ENCODE peak calls at places on chromosomes 4 and X, in nine cellular contexts. One of them, this sample, is unnamed.

GRCh38 chrX:77749695-77750094 is 36.3 kb downstream of the ATRX start:
- DNase-seq in GM20000: no peak
- DNase-seq in fibroblast of lung: peak; percentile 57
- DNase-seq in AG04450: no peak
- DNase-seq in kidney: no peak
- DNase-seq in WTC11: no peak
- DNase-seq in upper lobe of left lung: no peak
- DNase-seq in IMR-90: peak; percentile 82
- DNase-seq in CD4-positive, alpha-beta T cell: no peak
- DNase-seq in this sample: peak; percentile 61

GRCh38 chr4:122588453-122589238 is 32.2 kb downstream of the IL21 start:
- DNase-seq in kidney: no peak
- DNase-seq in WTC11: no peak
- DNase-seq in upper lobe of left lung: no peak
- DNase-seq in GM20000: no peak
- DNase-seq in fibroblast of lung: peak; percentile 51
- DNase-seq in IMR-90: peak; percentile 91
- DNase-seq in CD4-positive, alpha-beta T cell: no peak
- DNase-seq in AG04450: peak; percentile 45
- DNase-seq in this sample: peak; percentile 65

GRCh38 chrX:124518888-124519287 is 172.5 kb downstream of the SH2D1A start:
- DNase-seq in fibroblast of lung: peak; percentile 50
- DNase-seq in WTC11: no peak
- DNase-seq in AG04450: no peak
- DNase-seq in IMR-90: peak; percentile 7
- DNase-seq in CD4-positive, alpha-beta T cell: no peak
- DNase-seq in kidney: no peak
- DNase-seq in upper lobe of left lung: no peak
- DNase-seq in GM20000: no peak
- DNase-seq in this sample: peak; percentile 39

GRCh38 chr4:2792711-2793577 is at the start of gene SH3BP2:
- DNase-seq in IMR-90: peak; percentile 49
- DNase-seq in GM20000: peak; percentile 90
- DNase-seq in CD4-positive, alpha-beta T cell: peak; percentile 37
- DNase-seq in AG04450: no peak
- DNase-seq in fibroblast of lung: peak; percentile 65
- DNase-seq in WTC11: peak; percentile 88
- DNase-seq in upper lobe of left lung: peak; percentile 88
- DNase-seq in kidney: peak; percentile 95
- DNase-seq in this sample: peak; percentile 17

GRCh38 chrX:110036162-110037033 is 33.5 kb downstream of the TMEM164 start:
- DNase-seq in AG04450: no peak
- DNase-seq in kidney: no peak
- DNase-seq in upper lobe of left lung: no peak
- DNase-seq in IMR-90: no peak
- DNase-seq in fibroblast of lung: no peak
- DNase-seq in GM20000: no peak
- DNase-seq in WTC11: no peak
- DNase-seq in CD4-positive, alpha-beta T cell: no peak
- DNase-seq in this sample: no peak

GRCh38 chrX:7062276-7062675 is 85.2 kb upstream of the STS start:
- DNase-seq in GM20000: no peak
- DNase-seq in WTC11: no peak
- DNase-seq in fibroblast of lung: peak; percentile 54
- DNase-seq in IMR-90: peak; percentile 66
- DNase-seq in kidney: no peak
- DNase-seq in CD4-positive, alpha-beta T cell: no peak
- DNase-seq in upper lobe of left lung: no peak
- DNase-seq in AG04450: no peak
- DNase-seq in this sample: no peak

GRCh38 chrX:24506082-24506481 is 41.0 kb downstream of the PDK3 start:
- DNase-seq in CD4-positive, alpha-beta T cell: no peak
- DNase-seq in upper lobe of left lung: no peak
- DNase-seq in kidney: no peak
- DNase-seq in GM20000: peak; percentile 11
- DNase-seq in WTC11: no peak
- DNase-seq in AG04450: no peak
- DNase-seq in fibroblast of lung: peak; percentile 41
- DNase-seq in IMR-90: peak; percentile 44
- DNase-seq in this sample: peak; percentile 27

GRCh38 chrX:116204947-116205346 is 34.4 kb downstream of the AGTR2 start:
- DNase-seq in fibroblast of lung: peak; percentile 0
- DNase-seq in CD4-positive, alpha-beta T cell: no peak
- DNase-seq in GM20000: peak; percentile 2
- DNase-seq in IMR-90: no peak
- DNase-seq in upper lobe of left lung: no peak
- DNase-seq in AG04450: no peak
- DNase-seq in kidney: no peak
- DNase-seq in WTC11: no peak
- DNase-seq in this sample: no peak

GRCh38 chrX:54208531-54208930 is 25.5 kb upstream of the FAM120C start:
- DNase-seq in kidney: no peak
- DNase-seq in GM20000: no peak
- DNase-seq in AG04450: no peak
- DNase-seq in fibroblast of lung: peak; percentile 67
- DNase-seq in upper lobe of left lung: no peak
- DNase-seq in WTC11: no peak
- DNase-seq in IMR-90: peak; percentile 63
- DNase-seq in CD4-positive, alpha-beta T cell: no peak
- DNase-seq in this sample: no peak

GRCh38 chr4:109040441-109040840 is 262.0 kb downstream of the COL25A1 start:
- DNase-seq in GM20000: no peak
- DNase-seq in AG04450: no peak
- DNase-seq in fibroblast of lung: peak; percentile 29
- DNase-seq in CD4-positive, alpha-beta T cell: no peak
- DNase-seq in WTC11: no peak
- DNase-seq in kidney: no peak
- DNase-seq in IMR-90: no peak
- DNase-seq in upper lobe of left lung: no peak
- DNase-seq in this sample: no peak

GRCh38 chrX:129693343-129693742 is 38.6 kb upstream of the APLN start:
- DNase-seq in WTC11: no peak
- DNase-seq in fibroblast of lung: no peak
- DNase-seq in kidney: no peak
- DNase-seq in AG04450: no peak
- DNase-seq in GM20000: no peak
- DNase-seq in upper lobe of left lung: no peak
- DNase-seq in IMR-90: no peak
- DNase-seq in CD4-positive, alpha-beta T cell: no peak
- DNase-seq in this sample: no peak

GRCh38 chrX:1598021-1598875 is 6.8 kb downstream of the AKAP17A start:
- DNase-seq in upper lobe of left lung: no peak
- DNase-seq in IMR-90: no peak
- DNase-seq in AG04450: no peak
- DNase-seq in GM20000: peak; percentile 28
- DNase-seq in CD4-positive, alpha-beta T cell: no peak
- DNase-seq in kidney: no peak
- DNase-seq in WTC11: no peak
- DNase-seq in fibroblast of lung: no peak
- DNase-seq in this sample: no peak

GRCh38 chr4:7357296-7357680 is 77.4 kb downstream of the PSAPL1 start:
- DNase-seq in CD4-positive, alpha-beta T cell: no peak
- DNase-seq in upper lobe of left lung: no peak
- DNase-seq in kidney: peak; percentile 28
- DNase-seq in IMR-90: no peak
- DNase-seq in WTC11: no peak
- DNase-seq in fibroblast of lung: no peak
- DNase-seq in AG04450: no peak
- DNase-seq in GM20000: no peak
- DNase-seq in this sample: no peak

GRCh38 chr4:85866508-85866907 is 391.6 kb downstream of the ARHGAP24 start:
- DNase-seq in AG04450: no peak
- DNase-seq in CD4-positive, alpha-beta T cell: no peak
- DNase-seq in WTC11: no peak
- DNase-seq in kidney: no peak
- DNase-seq in fibroblast of lung: no peak
- DNase-seq in upper lobe of left lung: no peak
- DNase-seq in GM20000: no peak
- DNase-seq in IMR-90: no peak
- DNase-seq in this sample: no peak

GRCh38 chr4:183147191-183147590 is 48.1 kb downstream of the WWC2 start:
- DNase-seq in WTC11: no peak
- DNase-seq in IMR-90: no peak
- DNase-seq in upper lobe of left lung: no peak
- DNase-seq in GM20000: no peak
- DNase-seq in fibroblast of lung: peak; percentile 21
- DNase-seq in kidney: no peak
- DNase-seq in CD4-positive, alpha-beta T cell: no peak
- DNase-seq in AG04450: no peak
- DNase-seq in this sample: no peak
- TF ChIP-seq CTCF in WTC11: no peak
- TF ChIP-seq CTCF in IMR-90: no peak
- TF ChIP-seq CTCF in upper lobe of left lung: no peak
- TF ChIP-seq CTCF in GM20000: no peak
- TF ChIP-seq CTCF in fibroblast of lung: no peak
- TF ChIP-seq CTCF in kidney: no peak
- TF ChIP-seq CTCF in CD4-positive, alpha-beta T cell: no peak
- TF ChIP-seq CTCF in AG04450: no peak
- TF ChIP-seq CTCF in this sample: no peak

GRCh38 chr4:30269850-30270249 is 450.3 kb upstream of the PCDH7 start:
- DNase-seq in WTC11: no peak
- DNase-seq in kidney: no peak
- DNase-seq in IMR-90: no peak
- DNase-seq in AG04450: no peak
- DNase-seq in upper lobe of left lung: no peak
- DNase-seq in CD4-positive, alpha-beta T cell: no peak
- DNase-seq in fibroblast of lung: no peak
- DNase-seq in GM20000: no peak
- DNase-seq in this sample: no peak
- TF ChIP-seq CTCF in WTC11: peak; percentile 17
- TF ChIP-seq CTCF in kidney: no peak
- TF ChIP-seq CTCF in IMR-90: no peak
- TF ChIP-seq CTCF in AG04450: no peak
- TF ChIP-seq CTCF in upper lobe of left lung: no peak
- TF ChIP-seq CTCF in CD4-positive, alpha-beta T cell: no peak
- TF ChIP-seq CTCF in fibroblast of lung: no peak
- TF ChIP-seq CTCF in GM20000: no peak
- TF ChIP-seq CTCF in this sample: peak; percentile 49

DNA sequence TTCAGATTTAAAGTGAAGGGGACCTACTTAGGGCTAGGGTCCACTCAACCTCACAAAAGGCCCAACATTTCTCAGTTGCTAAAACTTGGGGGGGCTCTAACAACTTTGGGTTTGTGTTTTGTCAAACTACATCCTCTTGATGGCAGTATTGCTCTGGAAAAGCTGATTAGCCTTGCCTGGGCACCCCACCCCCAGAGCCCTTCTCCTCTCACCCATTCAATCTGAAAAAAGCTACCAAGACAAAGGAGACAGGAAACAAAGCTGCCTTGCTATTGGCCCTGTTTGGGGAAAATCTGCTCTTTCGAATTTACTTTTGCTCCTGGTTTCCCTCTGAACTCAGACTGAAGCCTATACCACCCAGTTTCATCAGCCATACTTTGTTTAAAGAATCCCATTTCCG is 195.2 kb upstream of the STK26 start:
- DNase-seq in upper lobe of left lung: no peak
- DNase-seq in IMR-90: no peak
- DNase-seq in CD4-positive, alpha-beta T cell: no peak
- DNase-seq in fibroblast of lung: no peak
- DNase-seq in AG04450: no peak
- DNase-seq in WTC11: peak; percentile 23
- DNase-seq in kidney: no peak
- DNase-seq in GM20000: peak; percentile 33
- DNase-seq in this sample: no peak
- TF ChIP-seq CTCF in upper lobe of left lung: no peak
- TF ChIP-seq CTCF in IMR-90: peak; percentile 30
- TF ChIP-seq CTCF in CD4-positive, alpha-beta T cell: no peak
- TF ChIP-seq CTCF in fibroblast of lung: no peak
- TF ChIP-seq CTCF in AG04450: no peak
- TF ChIP-seq CTCF in WTC11: no peak
- TF ChIP-seq CTCF in kidney: no peak
- TF ChIP-seq CTCF in GM20000: no peak
- TF ChIP-seq CTCF in this sample: peak; percentile 41

GRCh38 chrX:38099688-38100087 is 93.3 kb downstream of the SYTL5 start:
- DNase-seq in WTC11: no peak
- DNase-seq in AG04450: no peak
- DNase-seq in GM20000: no peak
- DNase-seq in kidney: no peak
- DNase-seq in IMR-90: no peak
- DNase-seq in upper lobe of left lung: no peak
- DNase-seq in CD4-positive, alpha-beta T cell: no peak
- DNase-seq in fibroblast of lung: no peak
- DNase-seq in this sample: no peak
- TF ChIP-seq CTCF in WTC11: no peak
- TF ChIP-seq CTCF in AG04450: no peak
- TF ChIP-seq CTCF in GM20000: no peak
- TF ChIP-seq CTCF in kidney: no peak
- TF ChIP-seq CTCF in IMR-90: no peak
- TF ChIP-seq CTCF in upper lobe of left lung: no peak
- TF ChIP-seq CTCF in CD4-positive, alpha-beta T cell: no peak
- TF ChIP-seq CTCF in fibroblast of lung: no peak
- TF ChIP-seq CTCF in this sample: no peak

This sample was measured in HFFc6.